ENCODE peak calls at places on chromosomes 1 and 21, in nine cellular contexts. J is AG04449; M is AG10803; L is GM12865; T is cardiac fibroblast; D is CD8-positive, alpha-beta T cell; B is A549; O is spleen; I is mammary epithelial cell. Q is an unnamed sample.

GRCh38 chr1:98164508-98164907 is 243.7 kb upstream of the DPYD start:
- DNase-seq in B (no peak), T (no peak), I (no peak), D (no peak), M (no peak), J (no peak), L (no peak), O (no peak), Q (no peak)

GRCh38 chr1:234724517-234725176 is 114.7 kb upstream of the IRF2BP2 start:
- DNase-seq in J (no peak), M (no peak), D (no peak), T (no peak), O (peak), L (no peak), I (no peak), B (no peak), Q (no peak)

GRCh38 chr1:52140633-52141512 is 1.0 kb upstream of the ZFYVE9 start:
- DNase-seq in M (no peak), J (no peak), T (no peak), O (no peak), L (no peak), I (peak), D (no peak), B (no peak), Q (no peak)

GRCh38 chr1:169368406-169368769 is 393 bp downstream of the BLZF1 start:
- DNase-seq in B (no peak), O (peak), I (no peak), M (peak), T (peak), L (peak), D (no peak), J (no peak), Q (no peak)

GRCh38 chr21:17789660-17790059 is 29.5 kb downstream of the C21orf91 start:
- DNase-seq in O (no peak), B (no peak), J (no peak), L (no peak), D (no peak), T (no peak), I (no peak), M (no peak), Q (no peak)

GRCh38 chr21:34888569-34889286 is 160.4 kb downstream of the RUNX1 start:
- DNase-seq in T (peak), L (peak), B (peak), J (peak), M (peak), D (peak), I (peak), O (peak), Q (peak)

GRCh38 chr1:171910786-171911185 is 69.5 kb downstream of the DNM3 start:
- DNase-seq in J (no peak), T (no peak), D (no peak), L (no peak), I (peak), B (no peak), O (no peak), M (no peak), Q (no peak)

GRCh38 chr1:169295425-169295824 is 72.2 kb downstream of the NME7 start:
- DNase-seq in O (no peak), I (no peak), J (no peak), B (no peak), D (no peak), M (no peak), L (no peak), T (no peak), Q (no peak)

GRCh38 chr1:153503766-153504165 is 32.0 kb downstream of the S100A6 start:
- DNase-seq in M (no peak), I (no peak), O (no peak), B (no peak), J (no peak), D (no peak), T (no peak), L (no peak), Q (no peak)

GRCh38 chr1:212030936-212031528 is 4.3 kb downstream of the INTS7 start:
- DNase-seq in D (no peak), L (no peak), T (peak), M (peak), I (peak), J (peak), B (peak), O (no peak), Q (no peak)

GRCh38 chr1:13764533-13764932 is 64.5 kb downstream of the PRDM2 start:
- DNase-seq in B (no peak), L (no peak), D (no peak), M (peak), I (no peak), J (no peak), T (peak), O (no peak), Q (no peak)
- H3K4me3 ChIP-seq in B (no peak), L (no peak), D (no peak), M (no peak), I (no peak), J (no peak), T (no peak), O (no peak), Q (no peak)

DNA sequence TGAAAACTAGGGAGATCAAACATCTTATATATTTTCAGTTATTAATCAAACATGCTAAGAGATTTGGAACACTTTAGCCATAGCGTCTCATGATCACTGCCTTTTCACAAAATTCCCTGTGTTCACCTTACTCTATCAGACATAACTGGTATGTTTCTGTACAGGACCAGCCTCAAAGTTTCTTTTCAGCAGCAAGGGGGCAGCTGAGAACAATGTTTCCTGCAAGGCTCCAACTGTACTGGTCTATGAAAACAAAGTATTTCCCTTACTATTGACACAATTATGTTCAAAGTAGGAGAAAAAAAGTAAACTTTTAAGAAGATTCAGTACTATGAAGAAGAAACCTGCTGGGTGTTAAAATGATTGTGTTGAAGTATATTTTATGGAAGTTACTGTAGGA is 98.5 kb downstream of the ATF6 start:
- DNase-seq in L (no peak), D (no peak), O (no peak), J (no peak), T (peak), B (peak), I (no peak), M (peak), Q (no peak)
- TF ChIP-seq CTCF in L (no peak), D (peak), O (no peak), J (peak), T (peak), B (no peak), I (peak), M (peak), Q (peak)

DNA sequence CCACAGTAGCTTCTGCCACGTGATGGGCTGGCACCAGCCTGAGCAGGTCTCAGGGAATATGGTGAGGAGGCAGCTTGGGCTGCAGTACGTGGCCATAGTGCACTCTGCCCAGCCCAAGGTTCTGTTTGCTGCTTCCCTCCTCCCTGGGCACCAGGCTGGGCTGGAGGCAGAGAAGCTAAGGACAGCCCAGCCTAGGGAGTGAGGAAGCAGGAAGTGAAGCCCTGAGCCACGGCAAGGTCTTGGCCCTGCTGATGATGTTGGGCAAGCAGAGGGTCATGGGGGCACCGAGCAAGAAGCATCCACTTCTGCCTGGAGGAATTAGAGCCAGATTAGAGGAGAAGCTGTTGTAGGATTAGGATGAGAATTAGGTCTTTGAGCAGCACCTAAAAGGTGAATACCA is 326.7 kb upstream of the VAMP3 start:
- DNase-seq in O (no peak), M (no peak), J (no peak), D (no peak), B (no peak), I (no peak), T (no peak), L (no peak), Q (no peak)
- H3K4me3 ChIP-seq in O (no peak), M (no peak), J (no peak), D (no peak), B (no peak), I (no peak), T (no peak), L (no peak), Q (no peak)

GRCh38 chr1:8239039-8239305 is 78.9 kb upstream of the SLC45A1 start:
- DNase-seq in M (peak), T (peak), B (peak), D (no peak), O (peak), J (no peak), I (peak), L (no peak), Q (no peak)
- TF ChIP-seq CTCF in M (peak), T (peak), B (peak), D (no peak), O (no peak), J (peak), I (peak), L (no peak), Q (peak)

DNA sequence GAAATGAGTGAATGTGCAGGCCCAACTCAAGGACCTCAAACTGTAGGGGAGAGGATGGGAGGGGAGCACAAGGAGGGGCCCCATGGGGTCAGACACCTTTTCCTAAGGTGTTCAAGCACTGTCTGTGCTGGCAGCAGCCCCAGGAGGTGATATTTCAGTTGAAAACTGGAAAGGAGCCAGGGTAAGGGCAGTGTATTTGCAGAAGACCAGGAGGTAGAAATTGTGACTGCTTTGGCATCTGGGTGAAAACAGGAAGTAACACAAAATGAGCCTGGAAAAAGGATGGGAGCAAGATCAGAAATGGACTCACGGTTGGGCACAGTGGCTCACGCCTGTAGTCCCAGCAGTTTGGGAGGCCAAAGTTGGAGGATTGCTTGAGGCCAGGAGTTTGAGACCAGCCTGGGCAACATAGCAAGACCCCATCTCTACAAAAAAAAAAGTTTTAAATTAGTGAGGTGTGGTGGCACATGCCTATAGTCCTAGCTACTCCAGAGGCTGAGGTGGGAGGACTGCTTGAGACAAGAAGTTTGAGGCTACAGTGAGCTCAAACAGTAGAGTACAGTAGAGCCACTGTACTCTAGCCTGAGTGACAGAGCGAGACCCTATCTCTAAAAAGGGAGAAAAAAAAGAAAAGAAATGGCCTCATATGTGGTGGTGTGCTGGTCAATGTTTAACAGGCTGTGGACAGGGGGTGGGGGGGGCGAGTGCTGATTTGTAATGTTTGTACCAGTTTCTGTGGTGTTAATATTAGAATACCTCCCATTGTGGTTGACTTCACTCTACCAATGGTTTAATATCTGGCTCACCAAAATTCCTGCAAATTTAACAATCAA is 76.2 kb upstream of the ANGPTL1 start:
- DNase-seq in T (no peak), L (no peak), J (no peak), D (no peak), B (no peak), I (no peak), O (no peak), M (no peak), Q (no peak)
- H3K4me3 ChIP-seq in T (no peak), L (no peak), J (no peak), D (no peak), B (no peak), I (no peak), O (no peak), M (no peak), Q (no peak)

DNA sequence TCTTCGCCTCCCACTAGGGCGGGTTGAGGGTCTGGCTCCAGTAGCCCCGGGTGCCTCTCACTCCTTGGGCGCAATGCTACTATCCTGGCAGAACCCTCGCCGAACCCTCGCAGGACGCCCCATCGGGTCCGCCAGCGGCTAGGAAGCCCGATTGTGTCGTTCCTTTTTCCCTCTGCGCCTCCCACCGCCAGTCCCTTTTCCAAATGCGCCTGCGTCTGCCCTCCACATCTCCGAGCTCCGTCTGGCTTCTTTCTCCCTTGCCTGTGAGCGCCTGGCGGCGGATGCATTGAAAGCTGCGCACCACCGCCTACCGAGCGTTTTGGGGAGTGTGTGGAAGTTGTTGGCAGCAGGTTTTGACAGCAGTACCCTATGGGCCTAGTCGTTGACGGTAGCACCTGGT is 1.0 kb upstream of the DIRAS3 start:
- DNase-seq in M (peak), B (no peak), O (peak), T (peak), J (no peak), D (no peak), L (no peak), I (peak), Q (no peak)
- TF ChIP-seq CTCF in M (peak), B (no peak), O (no peak), T (peak), J (peak), D (no peak), L (no peak), I (peak), Q (peak)

DNA sequence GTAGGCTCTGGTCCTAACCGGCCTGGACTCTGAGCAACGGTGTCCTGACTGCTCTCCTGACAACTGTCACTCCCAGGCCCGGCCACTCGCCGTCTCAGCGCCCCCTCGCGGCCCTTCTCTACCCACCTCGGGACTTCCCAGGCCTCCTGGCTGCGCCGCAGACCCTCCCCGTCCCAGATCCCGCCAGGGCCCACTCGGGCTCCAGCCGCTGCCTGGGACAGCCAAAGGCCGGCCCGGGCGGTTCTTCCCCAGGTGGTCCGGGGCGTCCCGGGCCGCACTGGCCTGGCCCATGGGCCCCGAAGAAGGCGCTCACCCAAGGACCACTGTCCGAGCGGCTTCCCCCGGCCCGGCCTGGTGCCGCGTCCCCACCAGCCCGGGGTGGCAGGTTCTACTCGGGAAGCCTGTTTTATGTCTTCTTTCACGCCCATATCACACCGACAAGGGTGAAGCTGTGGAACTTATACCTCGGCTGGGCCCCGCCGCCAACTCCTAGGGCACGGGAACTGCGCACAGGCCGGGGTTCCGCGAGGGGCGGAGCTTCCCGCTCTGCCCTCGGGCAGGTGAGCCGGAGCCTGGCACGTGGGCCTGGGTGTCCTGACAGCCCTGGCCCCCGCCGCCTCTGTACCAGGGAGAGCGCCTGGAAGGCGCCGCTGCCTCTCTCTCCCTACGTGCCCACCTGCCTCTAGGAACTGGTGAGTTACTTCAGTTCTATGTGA is 138.3 kb downstream of the TTLL7 start:
- DNase-seq in T (peak), D (peak), M (no peak), J (no peak), I (peak), B (peak), O (peak), L (peak), Q (no peak)
- H3K4me3 ChIP-seq in T (peak), D (peak), M (no peak), J (no peak), I (peak), B (peak), O (peak), L (peak), Q (peak)